ENCODE peak calls at places on chromosomes 5 and 9, in four cellular contexts. H is left lung; U is HCT116; B is CD4-positive, alpha-beta T cell. Q is an unnamed sample.

GRCh38 chr5:73378070-73378469 is 70.5 kb downstream of the FOXD1 start:
- DNase-seq in H (no peak), U (no peak), B (no peak), Q (no peak)

GRCh38 chr5:115602585-115603125 is 376 bp upstream of the TICAM2 start:
- DNase-seq in H (no peak), U (no peak), B (no peak), Q (no peak)

GRCh38 chr9:136142416-136142800 is 23.7 kb upstream of the TMEM250 start:
- DNase-seq in H (peak), U (no peak), B (no peak), Q (no peak)

GRCh38 chr5:56951946-56952691 is at the start of gene MIER3:
- DNase-seq in H (peak), U (peak), B (peak), Q (no peak)

GRCh38 chr5:124263680-124264491 is 482.6 kb downstream of the ZNF608 start:
- DNase-seq in H (no peak), U (no peak), B (no peak), Q (no peak)

GRCh38 chr9:128006360-128007024 is 25.7 kb upstream of the EEIG1 start:
- DNase-seq in H (no peak), U (no peak), B (no peak), Q (no peak)

GRCh38 chr9:135797507-135798302 is 95.7 kb downstream of the KCNT1 start:
- DNase-seq in H (peak), U (peak), B (no peak), Q (no peak)

GRCh38 chr9:18018241-18018640 is 439.4 kb downstream of the SH3GL2 start:
- DNase-seq in H (no peak), U (no peak), B (no peak), Q (no peak)

GRCh38 chr5:9483779-9484178 is 62.1 kb downstream of the SEMA5A start:
- DNase-seq in H (no peak), U (no peak), B (no peak), Q (no peak)

GRCh38 chr9:15278290-15278689 is 28.7 kb downstream of the TTC39B start:
- DNase-seq in H (no peak), U (no peak), B (no peak), Q (no peak)

GRCh38 chr5:127254729-127255284 is 35.8 kb upstream of the MEGF10 start:
- DNase-seq in H (no peak), U (peak), B (no peak), Q (no peak)

GRCh38 chr9:133729646-133730281 is 8.4 kb downstream of the SARDH start:
- DNase-seq in H (peak), U (no peak), B (no peak), Q (no peak)

GRCh38 chr9:17481565-17481964 is 97.3 kb upstream of the SH3GL2 start:
- DNase-seq in H (peak), U (no peak), B (no peak), Q (no peak)

GRCh38 chr9:113879318-113879717 is 3.2 kb downstream of the ZNF618 start:
- DNase-seq in H (no peak), U (no peak), B (no peak), Q (no peak)

GRCh38 chr5:55692106-55692417 is 20.1 kb downstream of the SLC38A9 start:
- DNase-seq in H (no peak), U (no peak), B (no peak), Q (no peak)

GRCh38 chr9:123072407-123072995 is 39.0 kb downstream of the GPR21 start:
- DNase-seq in H (no peak), U (no peak), B (no peak), Q (no peak)

GRCh38 chr5:158382473-158382872 is 523.5 kb upstream of the CLINT1 start:
- DNase-seq in H (peak), U (peak), B (no peak), Q (peak)

GRCh38 chr5:157187046-157187754 is 6.6 kb downstream of the ITK start:
- DNase-seq in H (no peak), U (no peak), B (no peak), Q (no peak)

GRCh38 chr9:114382951-114383865 is 4.6 kb downstream of the AKNA start:
- DNase-seq in H (peak), U (no peak), B (no peak), Q (no peak)

GRCh38 chr5:30752015-30752414 is 441.5 kb upstream of the CDH6 start:
- DNase-seq in H (no peak), U (no peak), B (no peak), Q (no peak)

GRCh38 chr5:37400501-37400900 is 21.4 kb downstream of the WDR70 start:
- DNase-seq in H (no peak), U (no peak), B (no peak), Q (no peak)

GRCh38 chr9:87671478-87671877 is 54.4 kb upstream of the CTSL start:
- DNase-seq in H (no peak), U (no peak), B (no peak), Q (no peak)

GRCh38 chr5:42791151-42791550 is 20.5 kb downstream of the SELENOP start:
- DNase-seq in H (no peak), U (no peak), B (no peak), Q (no peak)

GRCh38 chr5:171966270-171966669 is 40.2 kb downstream of the FBXW11 start:
- DNase-seq in H (no peak), U (no peak), B (no peak), Q (no peak)

GRCh38 chr5:131373265-131373664 is 109.4 kb downstream of the CDC42SE2 start:
- DNase-seq in H (no peak), U (no peak), B (no peak), Q (no peak)

GRCh38 chr5:109550077-109550476 is 139.7 kb upstream of the MAN2A1 start:
- DNase-seq in H (no peak), U (no peak), B (no peak), Q (no peak)

GRCh38 chr5:123874600-123875201 is 362.7 kb downstream of the CSNK1G3 start:
- DNase-seq in H (no peak), U (no peak), B (no peak), Q (no peak)

GRCh38 chr5:81631124-81631523 is 119.8 kb downstream of the SSBP2 start:
- DNase-seq in H (no peak), U (no peak), B (peak), Q (no peak)
- H3K27ac ChIP-seq in H (no peak), U (no peak), B (no peak), Q (no peak)

DNA sequence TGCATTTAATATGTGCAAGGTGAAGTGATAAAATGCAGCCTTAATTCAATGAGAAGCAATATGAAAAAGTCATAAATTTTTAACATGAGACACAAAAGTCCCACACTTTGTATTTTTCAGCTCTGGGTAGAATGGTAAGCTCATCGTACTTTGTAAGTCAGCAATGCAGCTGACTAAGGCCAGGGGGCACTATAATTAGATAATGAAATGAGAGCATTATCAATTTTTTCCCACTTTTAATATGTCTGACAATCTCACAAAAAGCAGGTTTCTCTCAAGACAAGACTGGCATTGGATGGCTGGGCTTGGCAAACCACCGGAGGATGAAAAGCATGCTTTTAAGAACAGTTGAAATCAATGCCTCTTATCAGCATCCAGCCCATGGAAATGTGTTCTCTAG is 162.8 kb downstream of the FAM174A start:
- DNase-seq in H (no peak), U (no peak), B (no peak), Q (no peak)
- TF ChIP-seq CTCF in H (no peak), U (peak), B (no peak), Q (no peak)

GRCh38 chr5:141691286-141691866 is 9.3 kb upstream of the ARAP3 start:
- DNase-seq in H (no peak), U (no peak), B (no peak), Q (no peak)
- H3K27ac ChIP-seq in H (no peak), U (no peak), B (no peak), Q (no peak)

GRCh38 chr5:100623719-100624118 is 88.5 kb downstream of the FAM174A start:
- DNase-seq in H (no peak), U (no peak), B (no peak), Q (no peak)
- TF ChIP-seq CTCF in H (peak), U (peak), B (peak), Q (peak)

GRCh38 chr5:88833371-88834107 is 49.4 kb downstream of the MEF2C start:
- DNase-seq in H (no peak), U (no peak), B (peak), Q (no peak)
- H3K27ac ChIP-seq in H (peak), U (peak), B (no peak), Q (peak)

GRCh38 chr5:1799110-1799601 is 481 bp downstream of the MRPL36 start:
- DNase-seq in H (peak), U (no peak), B (no peak), Q (no peak)

GRCh38 chr5:1797855-1798254 is 1.8 kb downstream of the MRPL36 start:
- DNase-seq in H (peak), U (no peak), B (no peak), Q (no peak)

GRCh38 chr5:1801061-1801953 is at the start of gene NDUFS6:
- DNase-seq in H (peak), U (no peak), B (peak), Q (peak)

GRCh38 chr5:1800470-1801060 is 642 bp upstream of the NDUFS6 start:
- DNase-seq in H (no peak), U (no peak), B (no peak), Q (no peak)

GRCh38 chr5:1799602-1800469 is at the start of gene MRPL36:
- DNase-seq in H (peak), U (peak), B (peak), Q (peak)
- TF ChIP-seq CTCF in H (no peak), U (no peak), B (no peak), Q (no peak)

GRCh38 chr5:181170237-181170830 is 22.9 kb downstream of the OR2V2 start:
- DNase-seq in H (no peak), U (no peak), B (no peak), Q (no peak)

GRCh38 chr5:181167814-181168488 is 20.6 kb downstream of the OR2V2 start:
- DNase-seq in H (no peak), U (no peak), B (no peak), Q (no peak)

GRCh38 chr5:181168595-181169118 is 21.3 kb downstream of the OR2V2 start:
- DNase-seq in H (no peak), U (no peak), B (no peak), Q (no peak)

GRCh38 chr5:181164076-181164952 is 16.9 kb downstream of the OR2V2 start:
- DNase-seq in H (no peak), U (no peak), B (no peak), Q (no peak)

GRCh38 chr5:181166812-181167733 is 19.7 kb downstream of the OR2V2 start:
- DNase-seq in H (no peak), U (no peak), B (no peak), Q (no peak)
- H3K27ac ChIP-seq in H (no peak), U (no peak), B (no peak), Q (no peak)

DNA sequence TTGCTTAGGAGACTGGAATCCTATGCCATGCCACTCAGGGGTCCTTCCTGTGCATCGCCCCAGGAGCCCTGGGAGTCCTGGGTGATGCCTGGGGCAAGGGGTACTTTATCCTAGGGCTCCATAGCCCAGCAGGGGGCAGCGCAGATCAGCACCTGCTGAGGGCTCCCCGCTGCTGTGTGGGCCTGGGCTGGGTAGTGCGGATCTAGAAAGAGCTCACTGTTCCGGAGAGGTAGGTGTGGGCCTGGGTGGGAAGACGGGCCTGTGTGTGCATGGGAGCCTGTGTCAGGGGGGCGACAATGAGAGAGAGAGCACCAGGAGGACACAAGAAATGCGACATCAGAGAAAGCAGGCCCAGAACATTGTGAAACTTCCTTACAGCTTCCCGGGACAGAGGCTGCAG is 11.4 kb upstream of the DAB2IP start:
- DNase-seq in H (peak), U (no peak), B (no peak), Q (no peak)
- TF ChIP-seq CTCF in H (peak), U (peak), B (no peak), Q (peak)

Q was measured in esophagus squamous epithelium.